ENCODE peak calls at places on chromosomes 6 and 20, in eight cellular contexts. P is stimulated activated CD8-positive, alpha-beta memory T cell treated with anti-CD3 and anti-CD28 coated beads, Interleukin-7, amount 100 ng/mL, for 1 hour; Z is GM19239; O is stimulated activated naive CD8-positive, alpha-beta T cell treated with anti-CD3 and anti-CD28 coated beads, Interleukin-15, Interleukin-2, amounts not matched to agents 100 U/mL and 50 U/mL, for 24 hours; A is GM04504; Q is AG04449; I is Right ventricle myocardium inferior; Y is fibroblast of mammary gland. J is an unnamed sample.

GRCh38 chr6:55713411-55713810 is 134.4 kb upstream of the HMGCLL1 start:
- DNase-seq in I (no peak), Y (peak; percentile 77), P (no peak), O (no peak), Z (no peak), Q (no peak), A (no peak), J (no peak)

GRCh38 chr6:28586273-28586672 is 60.6 kb downstream of the GPX5 start:
- DNase-seq in I (no peak), Y (no peak), O (no peak), Q (no peak), A (no peak), Z (no peak), P (no peak), J (no peak)

GRCh38 chr20:58719971-58720371 is 27.4 kb downstream of the NPEPL1 start:
- DNase-seq in Z (no peak), P (no peak), I (no peak), A (no peak), Y (no peak), Q (no peak), O (no peak), J (peak; percentile 34)

GRCh38 chr20:46130534-46130933 is 12.4 kb downstream of the CD40 start:
- DNase-seq in Y (no peak), A (no peak), I (no peak), P (no peak), Q (no peak), O (no peak), Z (no peak), J (peak; percentile 55)

GRCh38 chr6:17663203-17663602 is 43.5 kb downstream of the NUP153 start:
- DNase-seq in Q (no peak), P (no peak), I (no peak), Z (no peak), O (no peak), A (no peak), Y (no peak), J (no peak)

GRCh38 chr6:127191716-127192115 is 73.2 kb downstream of the RSPO3 start:
- DNase-seq in Y (peak; percentile 54), Z (no peak), Q (no peak), O (no peak), A (no peak), P (no peak), I (no peak), J (no peak)

GRCh38 chr20:24781061-24781980 is 167.7 kb upstream of the CST7 start:
- DNase-seq in A (peak; percentile 16), O (peak; percentile 21), P (no peak), I (peak; percentile 56), Y (peak; percentile 40), Q (no peak), Z (no peak), J (peak; percentile 56)

GRCh38 chr20:36317675-36318074 is 11.5 kb downstream of the DLGAP4 start:
- DNase-seq in Z (no peak), Y (no peak), I (no peak), Q (no peak), O (no peak), P (no peak), A (no peak), J (no peak)

GRCh38 chr20:54056762-54057639 is 13.4 kb downstream of the BCAS1 start:
- DNase-seq in Y (no peak), I (no peak), Q (no peak), A (no peak), P (no peak), Z (no peak), O (no peak), J (no peak)

GRCh38 chr6:123467437-123467836 is 169.3 kb downstream of the TRDN start:
- DNase-seq in Q (no peak), P (no peak), A (no peak), Y (no peak), Z (no peak), O (no peak), I (no peak), J (no peak)

GRCh38 chr20:2342243-2342642 is 38.5 kb upstream of the TGM6 start:
- DNase-seq in Q (no peak), O (no peak), I (no peak), Z (no peak), Y (no peak), A (no peak), P (no peak), J (no peak)

GRCh38 chr20:33685328-33686007 is 717 bp downstream of the E2F1 start:
- DNase-seq in P (no peak), A (no peak), O (peak; percentile 78), I (peak; percentile 63), Z (peak; percentile 86), Q (no peak), Y (peak; percentile 29), J (no peak)

GRCh38 chr6:56752009-56752408 is 109.3 kb upstream of the DST start:
- DNase-seq in P (no peak), I (no peak), A (peak; percentile 35), Z (no peak), O (no peak), Y (peak; percentile 86), Q (no peak), J (no peak)

GRCh38 chr6:53042112-53042511 is 23.1 kb upstream of the FBXO9 start:
- DNase-seq in O (no peak), I (no peak), Z (no peak), Y (peak; percentile 94), Q (peak; percentile 85), P (no peak), A (peak; percentile 75), J (no peak)

GRCh38 chr20:61688411-61688810 is 377.3 kb downstream of the TAF4 start:
- DNase-seq in Q (no peak), P (no peak), Z (no peak), I (peak; percentile 17), O (no peak), Y (no peak), A (no peak), J (no peak)

GRCh38 chr6:91106083-91106482 is 519.2 kb upstream of the MAP3K7 start:
- DNase-seq in A (no peak), P (no peak), O (no peak), I (no peak), Z (no peak), Y (no peak), Q (no peak), J (no peak)

GRCh38 chr20:31706607-31707257 is 15.9 kb downstream of the BCL2L1 start:
- DNase-seq in O (no peak), I (no peak), Y (no peak), Q (no peak), P (no peak), Z (no peak), A (no peak), J (no peak)

GRCh38 chr20:23039885-23040508 is 4.9 kb downstream of the SSTR4 start:
- DNase-seq in Q (no peak), P (no peak), O (no peak), Y (no peak), Z (no peak), I (no peak), A (no peak), J (no peak)

GRCh38 chr6:21423106-21423854 is 170.3 kb upstream of the SOX4 start:
- DNase-seq in O (no peak), A (no peak), I (no peak), P (no peak), Z (no peak), Y (no peak), Q (no peak), J (no peak)

GRCh38 chr6:158772851-158773371 is 46.3 kb downstream of the EZR start:
- DNase-seq in P (no peak), Z (no peak), Q (peak; percentile 5), I (no peak), Y (peak; percentile 35), O (no peak), A (peak; percentile 66), J (peak; percentile 28)

GRCh38 chr6:18752278-18753057 is 365.3 kb downstream of the RNF144B start:
- DNase-seq in Y (no peak), P (no peak), Q (no peak), O (no peak), I (no peak), Z (no peak), A (no peak), J (no peak)

GRCh38 chr6:34350100-34350936 is 42.2 kb downstream of the NUDT3 start:
- DNase-seq in Q (no peak), O (no peak), I (no peak), Y (no peak), Z (no peak), A (no peak), P (no peak), J (no peak)

GRCh38 chr20:12902992-12903391 is 105.8 kb upstream of the SPTLC3 start:
- DNase-seq in O (no peak), Y (no peak), P (no peak), Q (no peak), Z (no peak), I (no peak), A (no peak), J (no peak)

GRCh38 chr6:53410508-53411258 is 61.9 kb upstream of the ELOVL5 start:
- DNase-seq in P (peak; percentile 15), O (peak; percentile 54), Q (no peak), Y (peak; percentile 53), Z (peak; percentile 18), I (no peak), A (peak; percentile 9), J (no peak)

GRCh38 chr6:44966449-44967091 is 361.6 kb upstream of the RUNX2 start:
- DNase-seq in P (no peak), A (peak; percentile 14), Q (peak; percentile 10), Y (peak; percentile 82), O (no peak), Z (no peak), I (no peak), J (no peak)

GRCh38 chr20:49356676-49357075 is 78.8 kb upstream of the ZNFX1 start:
- DNase-seq in P (no peak), A (no peak), I (no peak), Q (no peak), Z (no peak), O (no peak), Y (no peak), J (no peak)

GRCh38 chr6:108800510-108800909 is 47.7 kb upstream of the ARMC2 start:
- DNase-seq in Q (no peak), Z (no peak), I (no peak), A (no peak), Y (peak; percentile 45), P (no peak), O (no peak), J (no peak)

GRCh38 chr20:43914286-43914685 is 366 bp upstream of the TOX2 start:
- DNase-seq in I (no peak), Z (no peak), A (no peak), Q (no peak), P (no peak), Y (no peak), O (no peak), J (no peak)

GRCh38 chr20:1326031-1326930 is 2.7 kb downstream of the SDCBP2 start:
- DNase-seq in A (no peak), P (no peak), Q (no peak), Z (no peak), I (no peak), O (no peak), Y (peak; percentile 69), J (peak; percentile 73)

GRCh38 chr20:37741055-37741454 is 47.2 kb downstream of the CTNNBL1 start:
- DNase-seq in Y (peak; percentile 65), Q (no peak), P (no peak), O (no peak), A (no peak), I (no peak), Z (no peak), J (no peak)

GRCh38 chr20:52972190-52972937 is at the start of gene TSHZ2:
- DNase-seq in O (peak; percentile 28), Y (peak; percentile 84), A (no peak), Q (no peak), P (no peak), I (peak; percentile 69), Z (no peak), J (peak; percentile 78)

GRCh38 chr20:13353261-13353945 is 132.3 kb downstream of the ISM1 start:
- DNase-seq in Z (no peak), Y (no peak), Q (no peak), P (no peak), A (no peak), I (no peak), O (no peak), J (no peak)

GRCh38 chr20:889932-890463 is 26.1 kb downstream of the ANGPT4 start:
- DNase-seq in I (no peak), Q (no peak), Z (no peak), P (no peak), O (no peak), A (no peak), Y (no peak), J (no peak)

GRCh38 chr20:25221592-25222460 is 26.1 kb upstream of the PYGB start:
- DNase-seq in P (no peak), Q (no peak), A (no peak), I (no peak), O (no peak), Y (no peak), Z (no peak), J (no peak)